ENCODE peak calls at places on chromosome 20, in eight cellular contexts. L is fibroblast of the conjunctiva; Z is tibial artery; T is T47D; S is stimulated activated CD4-positive, alpha-beta T cell treated with anti-CD3 and anti-CD28 coated beads, Interleukin-2, amount 100 ng/mL, for 48 hours; V is amniotic stem cell; Q is activated CD4-positive, alpha-beta T cell treated with anti-CD3 and anti-CD28 coated beads for 1 hour; O is NCI-H82. U is an unnamed sample.

GRCh38 chr20:5779071-5779470 is 28.9 kb downstream of the SHLD1 start:
- DNase-seq in L (no peak), Z (no peak), T (no peak), S (no peak), V (no peak), Q (no peak), O (no peak), U (no peak)

GRCh38 chr20:10436053-10436699 is 1.1 kb downstream of the SLX4IP start:
- DNase-seq in L (no peak), Z (no peak), T (no peak), S (no peak), V (no peak), Q (no peak), O (no peak), U (no peak)

GRCh38 chr20:41617059-41617921 is 887 bp downstream of the CHD6 start:
- DNase-seq in L (no peak), Z (peak; percentile 66), T (peak; percentile 31), S (no peak), V (no peak), Q (peak; percentile 19), O (peak; percentile 54), U (peak; percentile 41)

GRCh38 chr20:57409316-57409671 is 18.1 kb downstream of the RBM38 start:
- DNase-seq in L (no peak), Z (peak; percentile 84), T (no peak), S (no peak), V (no peak), Q (no peak), O (no peak), U (no peak)

GRCh38 chr20:53872561-53873248 is 197.7 kb downstream of the BCAS1 start:
- DNase-seq in L (no peak), Z (no peak), T (peak; percentile 55), S (no peak), V (no peak), Q (no peak), O (no peak), U (no peak)

GRCh38 chr20:16587066-16587465 is 13.8 kb upstream of the KIF16B start:
- DNase-seq in L (no peak), Z (no peak), T (no peak), S (no peak), V (no peak), Q (no peak), O (no peak), U (no peak)

GRCh38 chr20:8640461-8640860 is 428.4 kb upstream of the PLCB4 start:
- DNase-seq in L (no peak), Z (no peak), T (no peak), S (no peak), V (no peak), Q (no peak), O (no peak), U (no peak)

GRCh38 chr20:60048634-60049578 is 90.7 kb downstream of the CDH26 start:
- DNase-seq in L (no peak), Z (no peak), T (peak; percentile 20), S (no peak), V (no peak), Q (no peak), O (no peak), U (no peak)

GRCh38 chr20:47318596-47319516 is 37.6 kb downstream of the ZMYND8 start:
- DNase-seq in L (peak; percentile 73), Z (peak; percentile 92), T (peak; percentile 70), S (no peak), V (peak; percentile 16), Q (no peak), O (no peak), U (peak; percentile 77)

U was measured in HuH-7.5.